ENCODE peak calls at places on chromosomes 3 and 15, in six cellular contexts. One of them, this sample, is unnamed.

GRCh38 chr15:46854559-46854958 is 862.7 kb upstream of the SEMA6D start:
- DNase-seq in adrenal gland: no peak
- DNase-seq in stomach: no peak
- DNase-seq in heart left ventricle: no peak
- DNase-seq in thyroid gland: no peak
- DNase-seq in suprapubic skin: no peak
- DNase-seq in this sample: no peak

GRCh38 chr3:29283739-29284138 is 2.9 kb downstream of the RBMS3 start:
- DNase-seq in adrenal gland: no peak
- DNase-seq in stomach: no peak
- DNase-seq in heart left ventricle: no peak
- DNase-seq in thyroid gland: no peak
- DNase-seq in suprapubic skin: no peak
- DNase-seq in this sample: no peak

GRCh38 chr3:173238091-173238490 is 97.1 kb upstream of the SPATA16 start:
- DNase-seq in adrenal gland: no peak
- DNase-seq in stomach: no peak
- DNase-seq in heart left ventricle: no peak
- DNase-seq in thyroid gland: no peak
- DNase-seq in suprapubic skin: no peak
- DNase-seq in this sample: no peak

GRCh38 chr3:49788056-49788455 is 1.7 kb upstream of the IP6K1 start:
- DNase-seq in adrenal gland: no peak
- DNase-seq in stomach: no peak
- DNase-seq in heart left ventricle: no peak
- DNase-seq in thyroid gland: no peak
- DNase-seq in suprapubic skin: no peak
- DNase-seq in this sample: no peak

GRCh38 chr3:107524214-107525100 is 1.7 kb downstream of the BBX start:
- DNase-seq in adrenal gland: peak; percentile 75
- DNase-seq in stomach: peak; percentile 50
- DNase-seq in heart left ventricle: peak; percentile 58
- DNase-seq in thyroid gland: peak; percentile 80
- DNase-seq in suprapubic skin: no peak
- DNase-seq in this sample: peak; percentile 69

GRCh38 chr3:42257007-42257406 is 9.0 kb downstream of the CCK start:
- DNase-seq in adrenal gland: no peak
- DNase-seq in stomach: no peak
- DNase-seq in heart left ventricle: no peak
- DNase-seq in thyroid gland: no peak
- DNase-seq in suprapubic skin: no peak
- DNase-seq in this sample: no peak

GRCh38 chr3:30826381-30827061 is 67.9 kb downstream of the GADL1 start:
- DNase-seq in adrenal gland: peak; percentile 20
- DNase-seq in stomach: no peak
- DNase-seq in heart left ventricle: no peak
- DNase-seq in thyroid gland: no peak
- DNase-seq in suprapubic skin: no peak
- DNase-seq in this sample: peak; percentile 19

GRCh38 chr3:177483182-177483967 is 286.1 kb upstream of the TBL1XR1 start:
- DNase-seq in adrenal gland: no peak
- DNase-seq in stomach: no peak
- DNase-seq in heart left ventricle: no peak
- DNase-seq in thyroid gland: no peak
- DNase-seq in suprapubic skin: no peak
- DNase-seq in this sample: no peak

GRCh38 chr3:14622368-14622767 is 29.2 kb upstream of the CCDC174 start:
- DNase-seq in adrenal gland: no peak
- DNase-seq in stomach: peak; percentile 69
- DNase-seq in heart left ventricle: no peak
- DNase-seq in thyroid gland: no peak
- DNase-seq in suprapubic skin: no peak
- DNase-seq in this sample: no peak

GRCh38 chr3:106827515-106828213 is 549.6 kb upstream of the CCDC54 start:
- DNase-seq in adrenal gland: no peak
- DNase-seq in stomach: no peak
- DNase-seq in heart left ventricle: no peak
- DNase-seq in thyroid gland: no peak
- DNase-seq in suprapubic skin: no peak
- DNase-seq in this sample: no peak

GRCh38 chr3:4224331-4224730 is 78.8 kb upstream of the SETMAR start:
- DNase-seq in adrenal gland: no peak
- DNase-seq in stomach: no peak
- DNase-seq in heart left ventricle: no peak
- DNase-seq in thyroid gland: no peak
- DNase-seq in suprapubic skin: no peak
- DNase-seq in this sample: no peak

GRCh38 chr3:102400766-102401165 is 34.0 kb upstream of the ZPLD1 start:
- DNase-seq in adrenal gland: no peak
- DNase-seq in stomach: no peak
- DNase-seq in heart left ventricle: no peak
- DNase-seq in thyroid gland: no peak
- DNase-seq in suprapubic skin: no peak
- DNase-seq in this sample: no peak

GRCh38 chr3:188656196-188656982 is 502.4 kb downstream of the LPP start:
- DNase-seq in adrenal gland: no peak
- DNase-seq in stomach: no peak
- DNase-seq in heart left ventricle: no peak
- DNase-seq in thyroid gland: no peak
- DNase-seq in suprapubic skin: no peak
- DNase-seq in this sample: no peak

GRCh38 chr15:87123676-87124382 is 1044.2 kb downstream of the AGBL1 start:
- DNase-seq in adrenal gland: no peak
- DNase-seq in stomach: no peak
- DNase-seq in heart left ventricle: no peak
- DNase-seq in thyroid gland: no peak
- DNase-seq in suprapubic skin: no peak
- DNase-seq in this sample: no peak

DNA sequence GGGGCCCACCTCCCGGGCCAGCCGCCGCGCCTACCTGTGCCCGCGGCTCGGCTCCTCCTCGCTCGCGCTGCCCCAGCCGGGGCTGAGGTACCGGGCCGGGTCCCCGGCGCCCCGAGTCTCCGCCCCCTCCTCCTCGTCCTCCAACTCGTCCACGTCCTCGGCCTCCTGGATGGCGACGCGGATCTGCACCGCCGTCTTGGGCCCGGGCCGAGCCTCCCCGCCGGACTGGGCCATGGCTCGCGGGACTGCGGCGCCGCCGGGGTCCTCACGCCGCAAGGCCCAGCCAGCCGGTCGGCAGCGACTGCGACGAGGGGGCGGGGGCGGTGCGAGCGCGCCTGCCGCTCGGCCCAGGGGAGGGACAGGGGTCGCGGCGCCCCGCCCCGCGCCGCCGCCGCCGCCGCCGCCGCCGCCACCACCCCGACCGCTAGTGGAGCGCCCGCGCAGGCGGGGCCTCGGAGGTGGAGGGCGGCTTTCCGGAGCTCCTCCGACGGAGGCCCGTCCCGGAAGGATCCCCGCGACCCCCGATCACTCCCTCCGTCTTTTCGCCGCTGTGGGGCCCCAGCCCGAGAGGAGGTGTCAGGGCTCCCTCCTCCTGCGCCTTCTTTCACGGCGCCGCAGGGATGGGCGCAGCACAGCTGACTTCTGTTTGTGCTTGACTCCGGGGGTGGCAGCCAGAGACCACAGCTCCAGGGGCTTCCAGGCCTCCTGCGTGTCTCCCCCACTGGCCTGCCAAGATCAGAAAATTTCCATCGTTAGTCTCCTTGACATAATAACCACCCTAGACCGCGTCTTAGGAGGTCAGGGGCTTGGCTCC is at the start of gene LARP6:
- DNase-seq in adrenal gland: peak; percentile 43
- DNase-seq in stomach: peak; percentile 67
- DNase-seq in heart left ventricle: peak; percentile 76
- DNase-seq in thyroid gland: peak; percentile 74
- DNase-seq in suprapubic skin: no peak
- DNase-seq in this sample: peak; percentile 75
- TF ChIP-seq POLR2A in adrenal gland: peak; percentile 37
- TF ChIP-seq POLR2A in stomach: no peak
- TF ChIP-seq POLR2A in heart left ventricle: peak; percentile 68
- TF ChIP-seq POLR2A in thyroid gland: peak; percentile 93
- TF ChIP-seq POLR2A in suprapubic skin: peak; percentile 69
- TF ChIP-seq POLR2A in this sample: peak; percentile 64

DNA sequence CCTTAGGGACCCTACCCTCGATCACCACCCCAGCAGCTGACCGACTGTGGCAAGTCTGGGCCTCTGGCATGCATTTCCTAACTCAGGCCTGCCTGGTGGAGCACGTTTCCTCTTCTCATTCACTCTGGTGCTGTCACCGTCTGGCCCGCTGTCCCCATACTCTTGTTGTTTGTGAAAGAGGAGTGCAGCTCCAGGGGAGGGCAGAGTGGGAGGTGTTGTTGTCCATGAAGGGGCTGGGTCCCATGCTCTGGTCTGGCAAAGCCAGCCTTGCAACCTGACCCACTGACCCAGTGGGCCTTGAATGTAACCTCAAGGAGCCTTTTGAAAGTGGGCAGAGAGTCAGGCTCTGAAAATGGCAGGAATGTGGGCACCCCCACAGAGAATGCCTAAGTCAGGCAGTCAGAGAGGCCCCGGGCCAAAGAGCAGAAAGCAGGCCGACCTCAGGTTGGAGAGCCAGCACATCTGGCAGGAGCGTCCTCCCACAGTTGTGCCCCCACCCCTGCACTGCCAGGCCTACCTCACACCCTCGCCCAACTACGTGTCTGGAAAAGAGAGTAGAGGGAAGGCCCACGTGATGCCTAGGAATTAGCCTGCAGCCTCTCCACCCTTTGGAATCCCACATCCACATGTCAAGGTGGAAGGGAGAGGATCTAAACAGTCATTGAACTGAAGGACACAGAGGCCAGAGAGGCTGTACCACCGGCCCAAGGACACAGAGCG is 10.9 kb downstream of the SEMA7A start:
- DNase-seq in adrenal gland: peak; percentile 59
- DNase-seq in stomach: no peak
- DNase-seq in heart left ventricle: no peak
- DNase-seq in thyroid gland: no peak
- DNase-seq in suprapubic skin: no peak
- DNase-seq in this sample: no peak
- H3K4me1 ChIP-seq in adrenal gland: peaks cover 6% of the 10 kb centered on the region
- H3K4me1 ChIP-seq in stomach: peaks cover 24% of the 10 kb centered on the region
- H3K4me1 ChIP-seq in heart left ventricle: peaks cover 5% of the 10 kb centered on the region
- H3K4me1 ChIP-seq in thyroid gland: no peaks in the 10 kb centered on the region
- H3K4me1 ChIP-seq in suprapubic skin: peaks cover 5% of the 10 kb centered on the region
- H3K4me1 ChIP-seq in this sample: peaks cover 22% of the 10 kb centered on the region

GRCh38 chr15:38012894-38013293 is 78.5 kb downstream of the TMCO5A start:
- DNase-seq in adrenal gland: no peak
- DNase-seq in stomach: no peak
- DNase-seq in heart left ventricle: no peak
- DNase-seq in thyroid gland: no peak
- DNase-seq in suprapubic skin: no peak
- DNase-seq in this sample: no peak
- TF ChIP-seq POLR2A in adrenal gland: no peak
- TF ChIP-seq POLR2A in stomach: no peak
- TF ChIP-seq POLR2A in heart left ventricle: no peak
- TF ChIP-seq POLR2A in thyroid gland: no peak
- TF ChIP-seq POLR2A in suprapubic skin: no peak
- TF ChIP-seq POLR2A in this sample: no peak

DNA sequence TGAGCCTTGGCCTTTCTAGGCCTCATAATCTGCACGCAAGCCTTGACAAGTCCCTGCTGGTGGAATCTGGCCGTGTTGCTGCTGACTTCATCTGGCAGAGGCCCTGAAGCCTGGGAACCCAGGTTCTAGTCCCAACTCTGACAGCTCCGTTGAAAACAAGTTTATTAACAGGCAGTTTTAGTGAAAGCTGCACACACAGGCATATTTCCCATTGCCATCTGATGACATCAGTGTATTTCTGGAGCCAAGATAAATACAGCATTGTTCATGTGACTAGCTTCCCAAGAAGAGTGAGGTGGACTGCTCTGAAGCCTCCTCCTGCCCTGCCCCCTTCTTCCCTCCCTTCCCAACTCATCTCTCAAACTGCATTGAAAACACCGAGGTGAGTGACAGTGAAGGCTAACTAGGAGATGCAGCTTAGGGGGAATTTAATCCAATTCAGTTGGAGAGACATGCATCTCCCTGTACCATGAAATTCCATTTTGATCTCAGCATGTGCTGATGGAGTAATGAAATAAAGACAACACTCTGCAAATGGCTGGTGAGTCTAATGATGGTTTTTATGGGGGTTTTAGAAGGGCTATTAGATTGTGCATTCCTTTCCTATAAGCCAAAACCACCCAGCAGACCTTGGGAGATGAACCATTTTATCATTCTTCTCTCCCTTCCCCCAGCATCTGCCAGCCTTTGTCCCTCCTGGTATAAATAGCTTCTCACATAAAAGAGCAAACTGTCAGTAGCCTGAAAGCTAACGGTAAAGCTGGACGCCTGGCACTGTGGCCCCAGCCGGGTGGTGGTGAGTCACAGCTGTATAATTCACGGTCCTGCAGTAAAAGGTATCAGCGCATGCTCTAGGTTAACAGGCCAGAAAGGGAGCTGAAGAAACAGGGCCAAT is 38.0 kb downstream of the PRICKLE2 start:
- DNase-seq in adrenal gland: peak; percentile 78
- DNase-seq in stomach: peak; percentile 40
- DNase-seq in heart left ventricle: peak; percentile 77
- DNase-seq in thyroid gland: peak; percentile 72
- DNase-seq in suprapubic skin: no peak
- DNase-seq in this sample: peak; percentile 73
- H3K4me1 ChIP-seq in adrenal gland: peaks cover 3% of the 10 kb centered on the region
- H3K4me1 ChIP-seq in stomach: peaks cover 59% of the 10 kb centered on the region
- H3K4me1 ChIP-seq in heart left ventricle: peaks cover 39% of the 10 kb centered on the region
- H3K4me1 ChIP-seq in thyroid gland: peaks cover 59% of the 10 kb centered on the region
- H3K4me1 ChIP-seq in suprapubic skin: peaks cover 58% of the 10 kb centered on the region
- H3K4me1 ChIP-seq in this sample: peaks cover 21% of the 10 kb centered on the region

This sample was measured in ovary.